ENCODE peak calls at places on chromosome 18, in ten cellular contexts. I is foreskin fibroblast, U is Peyer's patch, E is brain microvascular endothelial cell, A is aorta, V is PC-9, Q is upper lobe of right lung, C is cardiac fibroblast, O is tibial artery, L is neural progenitor cell. P is an unnamed sample.

GRCh38 chr18:12234451-12235190 is 19.5 kb upstream of the CIDEA start:
- DNase-seq in V (no peak), E (no peak), I (no peak), Q (no peak), U (no peak), L (no peak), C (no peak), A (no peak), O (no peak), P (no peak)

GRCh38 chr18:7017013-7017412 is 100.6 kb downstream of the LAMA1 start:
- DNase-seq in L (no peak), U (no peak), O (no peak), I (no peak), Q (no peak), A (no peak), V (no peak), C (peak; percentile 23), E (no peak), P (no peak)

GRCh38 chr18:8898990-8899389 is 193.6 kb downstream of the MTCL1 start:
- DNase-seq in I (no peak), C (no peak), A (no peak), E (no peak), L (no peak), V (no peak), O (no peak), Q (no peak), U (no peak), P (no peak)

GRCh38 chr18:13585379-13586153 is 140.8 kb downstream of the FAM210A start:
- DNase-seq in A (no peak), L (no peak), I (no peak), V (no peak), U (no peak), C (no peak), Q (no peak), E (no peak), O (no peak), P (no peak)

GRCh38 chr18:28766721-28767120 is 589.8 kb upstream of the CDH2 start:
- DNase-seq in L (no peak), C (peak; percentile 27), V (no peak), U (no peak), I (peak; percentile 18), O (no peak), Q (no peak), E (no peak), A (no peak), P (no peak)

GRCh38 chr18:78031589-78031988 is 781.9 kb downstream of the GALR1 start:
- DNase-seq in E (no peak), V (no peak), C (no peak), O (no peak), U (no peak), Q (no peak), A (no peak), L (no peak), I (no peak), P (no peak)

GRCh38 chr18:59042477-59042842 is 97.2 kb upstream of the SEC11C start:
- DNase-seq in C (peak; percentile 32), Q (no peak), O (no peak), A (no peak), L (no peak), I (peak; percentile 33), V (no peak), E (no peak), U (no peak), P (no peak)

GRCh38 chr18:76687271-76688006 is 134.9 kb upstream of the ZNF236 start:
- DNase-seq in V (peak; percentile 50), C (peak; percentile 36), I (no peak), O (no peak), Q (no peak), E (peak; percentile 26), L (no peak), A (no peak), U (no peak), P (no peak)

GRCh38 chr18:11994346-11994707 is 13.0 kb downstream of the IMPA2 start:
- DNase-seq in C (peak; percentile 93), Q (no peak), V (peak; percentile 55), I (peak; percentile 85), O (no peak), U (peak; percentile 73), A (peak; percentile 49), L (no peak), E (peak; percentile 28), P (peak; percentile 59)

GRCh38 chr18:10858477-10858876 is 290.9 kb downstream of the PIEZO2 start:
- DNase-seq in Q (no peak), V (no peak), E (no peak), C (no peak), I (no peak), O (no peak), L (no peak), A (no peak), U (no peak), P (no peak)

GRCh38 chr18:45107425-45107824 is 426.7 kb downstream of the SETBP1 start:
- DNase-seq in A (no peak), C (peak; percentile 81), U (no peak), E (peak; percentile 40), I (peak; percentile 62), O (no peak), L (no peak), Q (no peak), V (no peak), P (no peak)

GRCh38 chr18:48851563-48851962 is 99.2 kb downstream of the SMAD7 start:
- DNase-seq in C (peak; percentile 42), I (no peak), E (peak; percentile 62), U (no peak), L (no peak), O (peak; percentile 59), A (no peak), V (no peak), Q (peak; percentile 78), P (no peak)

GRCh38 chr18:47209166-47209565 is 33.0 kb upstream of the IER3IP1 start:
- DNase-seq in V (no peak), C (no peak), I (no peak), O (no peak), A (no peak), U (no peak), L (peak; percentile 42), E (no peak), Q (no peak), P (no peak)

GRCh38 chr18:3104190-3105054 is 91.5 kb upstream of the LPIN2 start:
- DNase-seq in V (peak; percentile 92), A (no peak), Q (no peak), I (peak; percentile 68), L (no peak), C (peak; percentile 90), O (no peak), U (no peak), E (no peak), P (no peak)

GRCh38 chr18:48836806-48837615 is 113.8 kb downstream of the SMAD7 start:
- DNase-seq in V (no peak), C (no peak), I (no peak), O (peak; percentile 20), E (no peak), A (peak; percentile 69), Q (peak; percentile 47), L (no peak), U (no peak), P (no peak)

GRCh38 chr18:48105317-48105716 is 174.9 kb upstream of the SMAD2 start:
- DNase-seq in A (no peak), U (no peak), L (no peak), E (no peak), I (no peak), O (no peak), C (no peak), V (no peak), Q (no peak), P (no peak)

GRCh38 chr18:22084547-22084946 is 84.8 kb upstream of the GATA6 start:
- DNase-seq in V (no peak), U (peak; percentile 88), E (no peak), L (no peak), C (no peak), Q (no peak), O (no peak), I (no peak), A (no peak), P (peak; percentile 78)

GRCh38 chr18:42373584-42373983 is 418.6 kb downstream of the PIK3C3 start:
- DNase-seq in L (no peak), A (no peak), Q (no peak), C (peak; percentile 1), U (no peak), I (no peak), V (no peak), O (no peak), E (no peak), P (no peak)

GRCh38 chr18:35511833-35512232 is 14.1 kb upstream of the INO80C start:
- DNase-seq in C (no peak), L (no peak), E (no peak), U (no peak), Q (no peak), V (no peak), I (no peak), O (no peak), A (no peak), P (no peak)

DNA sequence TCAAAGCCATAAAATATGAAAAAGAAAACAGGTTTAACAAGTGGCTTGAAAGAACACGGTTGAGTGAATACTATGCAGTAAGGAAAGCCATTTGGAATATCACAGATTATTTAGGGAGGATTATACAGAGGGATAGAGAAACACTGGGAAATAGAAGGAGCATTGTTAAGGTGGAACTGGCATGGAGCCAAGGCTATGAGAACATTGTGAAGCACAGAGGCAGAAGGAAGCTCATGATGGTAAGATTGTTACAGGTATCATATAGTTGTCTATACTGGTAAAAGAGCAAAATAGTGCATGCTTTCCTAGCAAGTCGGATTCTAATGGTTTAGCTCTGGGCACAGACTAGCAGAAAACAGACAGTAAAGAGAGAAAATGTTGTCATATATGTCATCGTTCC is 87.0 kb downstream of the SS18 start:
- DNase-seq in A (no peak), C (peak; percentile 21), Q (no peak), E (no peak), O (no peak), I (no peak), V (no peak), U (no peak), L (no peak), P (no peak)
- H3K4me3 ChIP-seq in A (no peak overlapping the region), C (no peak overlapping the region), Q (no peak overlapping the region), E (no peak overlapping the region), O (no peak overlapping the region), I (no peak overlapping the region), V (no peak overlapping the region), U (no peak overlapping the region), L (no peak overlapping the region), P (no peak overlapping the region)

GRCh38 chr18:37564796-37565137 is 831 bp downstream of the CELF4 start:
- DNase-seq in C (peak; percentile 35), I (peak; percentile 63), O (no peak), L (peak; percentile 93), V (no peak), Q (peak; percentile 75), U (no peak), E (peak; percentile 20), A (peak; percentile 88), P (peak; percentile 10)
- H3K4me3 ChIP-seq in C (peak overlapping the region; percentile 46), I (no peak overlapping the region), O (peak overlapping the region; percentile 51), L (peak overlapping the region; percentile 81), V (no peak overlapping the region), Q (peak overlapping the region; percentile 34), U (peak overlapping the region; percentile 55), E (no peak overlapping the region), A (no peak overlapping the region), P (no peak overlapping the region)

GRCh38 chr18:5997361-5997760 is 102.0 kb upstream of the TMEM200C start:
- DNase-seq in L (no peak), Q (no peak), C (no peak), A (no peak), U (no peak), I (no peak), V (no peak), O (no peak), E (no peak), P (no peak)
- H3K4me3 ChIP-seq in L (no peak overlapping the region), Q (no peak overlapping the region), C (no peak overlapping the region), A (no peak overlapping the region), U (no peak overlapping the region), I (no peak overlapping the region), V (no peak overlapping the region), O (no peak overlapping the region), E (no peak overlapping the region), P (no peak overlapping the region)

GRCh38 chr18:40938615-40939014 is 1016.4 kb upstream of the PIK3C3 start:
- DNase-seq in E (no peak), U (no peak), V (no peak), I (no peak), A (no peak), Q (no peak), O (no peak), C (no peak), L (no peak), P (no peak)
- H3K4me3 ChIP-seq in E (no peak overlapping the region), U (no peak overlapping the region), V (no peak overlapping the region), I (no peak overlapping the region), A (no peak overlapping the region), Q (no peak overlapping the region), O (no peak overlapping the region), C (no peak overlapping the region), L (no peak overlapping the region), P (no peak overlapping the region)